ENCODE peak calls at places on chromosomes 7 and 10, in nine cellular contexts. One of them, this sample, is unnamed.

GRCh38 chr7:8197994-8198698 is 63.8 kb downstream of the ICA1 start:
- DNase-seq in stimulated activated naive CD8-positive, alpha-beta T cell treated with anti-CD3 and anti-CD28 coated beads, Interleukin-15, amount 100 ng/mL, for 72 hours: peak
- DNase-seq in left ventricle myocardium inferior: no peak
- DNase-seq in RPMI8226: no peak
- DNase-seq in NCI-H774: no peak
- DNase-seq in osteoblast: no peak
- DNase-seq in right lobe of liver: no peak
- DNase-seq in T-cell: peak
- DNase-seq in HepG2: no peak
- DNase-seq in this sample: no peak

GRCh38 chr7:151542606-151543130 is 23.0 kb upstream of the RHEB start:
- DNase-seq in stimulated activated naive CD8-positive, alpha-beta T cell treated with anti-CD3 and anti-CD28 coated beads, Interleukin-15, amount 100 ng/mL, for 72 hours: no peak
- DNase-seq in left ventricle myocardium inferior: no peak
- DNase-seq in RPMI8226: no peak
- DNase-seq in NCI-H774: no peak
- DNase-seq in osteoblast: no peak
- DNase-seq in right lobe of liver: no peak
- DNase-seq in T-cell: no peak
- DNase-seq in HepG2: no peak
- DNase-seq in this sample: no peak

GRCh38 chr10:28958468-28958867 is 281.1 kb downstream of the BAMBI start:
- DNase-seq in stimulated activated naive CD8-positive, alpha-beta T cell treated with anti-CD3 and anti-CD28 coated beads, Interleukin-15, amount 100 ng/mL, for 72 hours: no peak
- DNase-seq in left ventricle myocardium inferior: no peak
- DNase-seq in RPMI8226: no peak
- DNase-seq in NCI-H774: no peak
- DNase-seq in osteoblast: no peak
- DNase-seq in right lobe of liver: no peak
- DNase-seq in T-cell: no peak
- DNase-seq in HepG2: no peak
- DNase-seq in this sample: no peak

GRCh38 chr10:10831085-10831484 is 186.6 kb upstream of the CELF2 start:
- DNase-seq in stimulated activated naive CD8-positive, alpha-beta T cell treated with anti-CD3 and anti-CD28 coated beads, Interleukin-15, amount 100 ng/mL, for 72 hours: no peak
- DNase-seq in left ventricle myocardium inferior: no peak
- DNase-seq in RPMI8226: no peak
- DNase-seq in NCI-H774: no peak
- DNase-seq in osteoblast: peak
- DNase-seq in right lobe of liver: no peak
- DNase-seq in T-cell: no peak
- DNase-seq in HepG2: no peak
- DNase-seq in this sample: no peak

GRCh38 chr10:80500572-80501380 is 36.9 kb upstream of the SH2D4B start:
- DNase-seq in stimulated activated naive CD8-positive, alpha-beta T cell treated with anti-CD3 and anti-CD28 coated beads, Interleukin-15, amount 100 ng/mL, for 72 hours: peak
- DNase-seq in left ventricle myocardium inferior: peak
- DNase-seq in RPMI8226: no peak
- DNase-seq in NCI-H774: no peak
- DNase-seq in osteoblast: peak
- DNase-seq in right lobe of liver: no peak
- DNase-seq in T-cell: peak
- DNase-seq in HepG2: no peak
- DNase-seq in this sample: peak

GRCh38 chr7:50359995-50360925 is 55.7 kb downstream of the IKZF1 start:
- DNase-seq in stimulated activated naive CD8-positive, alpha-beta T cell treated with anti-CD3 and anti-CD28 coated beads, Interleukin-15, amount 100 ng/mL, for 72 hours: peak
- DNase-seq in left ventricle myocardium inferior: no peak
- DNase-seq in RPMI8226: no peak
- DNase-seq in NCI-H774: no peak
- DNase-seq in osteoblast: no peak
- DNase-seq in right lobe of liver: no peak
- DNase-seq in T-cell: peak
- DNase-seq in HepG2: no peak
- DNase-seq in this sample: no peak

GRCh38 chr7:144256112-144256511 is 8.5 kb downstream of the OR2A7 start:
- DNase-seq in stimulated activated naive CD8-positive, alpha-beta T cell treated with anti-CD3 and anti-CD28 coated beads, Interleukin-15, amount 100 ng/mL, for 72 hours: no peak
- DNase-seq in left ventricle myocardium inferior: no peak
- DNase-seq in RPMI8226: peak
- DNase-seq in NCI-H774: no peak
- DNase-seq in osteoblast: no peak
- DNase-seq in right lobe of liver: no peak
- DNase-seq in T-cell: no peak
- DNase-seq in HepG2: no peak
- DNase-seq in this sample: no peak

GRCh38 chr10:87092861-87093460 is 1.7 kb downstream of the GLUD1 start:
- DNase-seq in stimulated activated naive CD8-positive, alpha-beta T cell treated with anti-CD3 and anti-CD28 coated beads, Interleukin-15, amount 100 ng/mL, for 72 hours: no peak
- DNase-seq in left ventricle myocardium inferior: no peak
- DNase-seq in RPMI8226: peak
- DNase-seq in NCI-H774: no peak
- DNase-seq in osteoblast: no peak
- DNase-seq in right lobe of liver: no peak
- DNase-seq in T-cell: no peak
- DNase-seq in HepG2: peak
- DNase-seq in this sample: peak

GRCh38 chr7:18262054-18262453 is 233.5 kb upstream of the HDAC9 start:
- DNase-seq in stimulated activated naive CD8-positive, alpha-beta T cell treated with anti-CD3 and anti-CD28 coated beads, Interleukin-15, amount 100 ng/mL, for 72 hours: no peak
- DNase-seq in left ventricle myocardium inferior: no peak
- DNase-seq in RPMI8226: no peak
- DNase-seq in NCI-H774: no peak
- DNase-seq in osteoblast: no peak
- DNase-seq in right lobe of liver: no peak
- DNase-seq in T-cell: no peak
- DNase-seq in HepG2: no peak
- DNase-seq in this sample: no peak

GRCh38 chr7:134737561-134738353 is 41.7 kb upstream of the CALD1 start:
- DNase-seq in stimulated activated naive CD8-positive, alpha-beta T cell treated with anti-CD3 and anti-CD28 coated beads, Interleukin-15, amount 100 ng/mL, for 72 hours: no peak
- DNase-seq in left ventricle myocardium inferior: no peak
- DNase-seq in RPMI8226: no peak
- DNase-seq in NCI-H774: no peak
- DNase-seq in osteoblast: no peak
- DNase-seq in right lobe of liver: no peak
- DNase-seq in T-cell: no peak
- DNase-seq in HepG2: no peak
- DNase-seq in this sample: peak

GRCh38 chr10:77582710-77583115 is 54.9 kb downstream of the KCNMA1 start:
- DNase-seq in stimulated activated naive CD8-positive, alpha-beta T cell treated with anti-CD3 and anti-CD28 coated beads, Interleukin-15, amount 100 ng/mL, for 72 hours: no peak
- DNase-seq in left ventricle myocardium inferior: no peak
- DNase-seq in RPMI8226: no peak
- DNase-seq in NCI-H774: no peak
- DNase-seq in osteoblast: peak
- DNase-seq in right lobe of liver: peak
- DNase-seq in T-cell: no peak
- DNase-seq in HepG2: no peak
- DNase-seq in this sample: no peak